ENCODE peak calls at places on chromosomes 6 and 20, in ten cellular contexts. B, W, E, N, H, D, G, T, J and U are unnamed samples.

GRCh38 chr6:46329568-46329967 is 158.8 kb upstream of the ENPP5 start:
- DNase-seq in B (no peak), W (no peak), E (no peak), N (no peak), H (peak; percentile 26), D (no peak), G (no peak), T (no peak), J (no peak), U (no peak)

GRCh38 chr20:45445805-45446562 is 23.6 kb upstream of the WFDC2 start:
- DNase-seq in B (no peak), W (no peak), E (no peak), N (peak; percentile 76), H (no peak), D (no peak), G (peak; percentile 65), T (peak; percentile 66), J (no peak), U (no peak)

GRCh38 chr6:162177733-162178132 is 549.8 kb downstream of the PRKN start:
- DNase-seq in B (no peak), W (no peak), E (peak; percentile 3), N (peak; percentile 6), H (peak; percentile 20), D (no peak), G (no peak), T (no peak), J (no peak), U (no peak)

GRCh38 chr6:41713161-41713649 is 22.2 kb downstream of the TFEB start:
- DNase-seq in B (peak; percentile 49), W (peak; percentile 38), E (no peak), N (no peak), H (peak; percentile 83), D (peak; percentile 70), G (no peak), T (no peak), J (peak; percentile 54), U (no peak)

GRCh38 chr6:6461138-6461537 is 127.4 kb upstream of the LY86 start:
- DNase-seq in B (no peak), W (no peak), E (no peak), N (no peak), H (no peak), D (no peak), G (no peak), T (no peak), J (no peak), U (no peak)

GRCh38 chr6:42698217-42698616 is 24.2 kb downstream of the PRPH2 start:
- DNase-seq in B (no peak), W (no peak), E (no peak), N (no peak), H (no peak), D (no peak), G (no peak), T (no peak), J (no peak), U (no peak)

GRCh38 chr20:9884666-9885065 is 45.8 kb upstream of the PAK5 start:
- DNase-seq in B (no peak), W (no peak), E (no peak), N (no peak), H (peak; percentile 12), D (no peak), G (no peak), T (no peak), J (no peak), U (no peak)

GRCh38 chr6:109527989-109528388 is 45.0 kb upstream of the ZBTB24 start:
- DNase-seq in B (no peak), W (no peak), E (no peak), N (no peak), H (no peak), D (no peak), G (no peak), T (no peak), J (no peak), U (no peak)

GRCh38 chr6:5004373-5005037 is 668 bp upstream of the RPP40 start:
- DNase-seq in B (no peak), W (no peak), E (no peak), N (no peak), H (no peak), D (no peak), G (no peak), T (no peak), J (no peak), U (no peak)
- TF ChIP-seq CTCF in B (no peak), W (no peak), E (no peak), N (no peak), H (no peak), D (no peak), G (no peak), T (no peak), J (no peak), U (no peak)

GRCh38 chr20:35473684-35474083 is 18.3 kb downstream of the CEP250 start:
- DNase-seq in B (no peak), W (no peak), E (no peak), N (no peak), H (no peak), D (no peak), G (no peak), T (no peak), J (no peak), U (no peak)

GRCh38 chr20:35474504-35474903 is 19.1 kb downstream of the CEP250 start:
- DNase-seq in B (no peak), W (no peak), E (no peak), N (no peak), H (no peak), D (no peak), G (no peak), T (no peak), J (no peak), U (no peak)

GRCh38 chr20:35476288-35476687 is 20.9 kb downstream of the CEP250 start:
- DNase-seq in B (no peak), W (no peak), E (no peak), N (no peak), H (no peak), D (no peak), G (no peak), T (no peak), J (no peak), U (no peak)

GRCh38 chr20:35479798-35480197 is 24.4 kb downstream of the CEP250 start:
- DNase-seq in B (no peak), W (no peak), E (no peak), N (no peak), H (no peak), D (no peak), G (no peak), T (no peak), J (no peak), U (no peak)

DNA sequence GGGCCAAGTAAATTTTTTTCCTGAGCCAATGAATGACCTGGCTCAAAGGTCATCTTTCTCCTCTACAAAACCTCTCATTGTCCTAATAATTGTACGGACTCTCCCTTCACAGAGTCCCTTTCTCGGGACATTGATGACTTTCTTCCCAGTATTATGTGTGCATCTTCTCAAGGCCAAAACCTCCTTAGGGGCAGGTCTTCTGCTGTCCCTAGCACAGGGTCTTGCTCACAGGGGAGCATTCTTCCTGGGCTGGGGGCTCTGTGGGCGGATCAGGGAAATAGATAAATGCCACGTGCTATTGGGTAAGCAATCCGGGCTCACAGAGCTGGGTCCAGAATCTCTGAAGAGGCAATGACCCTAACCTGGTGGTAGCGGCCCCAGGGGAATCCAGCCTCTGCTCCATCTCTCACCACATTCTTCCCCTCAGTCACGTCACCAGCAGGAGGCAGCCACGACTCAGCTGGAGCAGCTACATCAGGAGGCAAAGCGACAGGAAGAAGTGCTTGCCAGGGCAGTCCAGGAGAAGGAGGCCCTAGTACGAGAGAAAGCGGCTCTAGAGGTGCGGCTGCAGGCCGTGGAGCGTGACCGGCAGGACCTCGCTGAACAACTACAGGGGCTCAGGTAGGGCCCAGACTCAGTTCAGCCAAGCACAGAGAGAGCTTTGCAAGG is 23.5 kb downstream of the CEP250 start:
- DNase-seq in B (no peak), W (no peak), E (no peak), N (no peak), H (no peak), D (no peak), G (peak; percentile 57), T (peak; percentile 14), J (no peak), U (no peak)
- TF ChIP-seq CTCF in B (no peak), W (no peak), E (no peak), N (no peak), H (no peak), D (no peak), G (no peak), T (peak; percentile 19), J (no peak), U (no peak)

GRCh38 chr20:57996465-57996864 is 232.0 kb downstream of the ANKRD60 start:
- DNase-seq in B (no peak), W (no peak), E (no peak), N (no peak), H (no peak), D (no peak), G (no peak), T (no peak), J (no peak), U (no peak)

GRCh38 chr20:57996936-57997629 is 231.4 kb downstream of the ANKRD60 start:
- DNase-seq in B (no peak), W (no peak), E (no peak), N (no peak), H (no peak), D (no peak), G (no peak), T (no peak), J (no peak), U (no peak)

GRCh38 chr20:57998981-57999464 is 229.4 kb downstream of the ANKRD60 start:
- DNase-seq in B (no peak), W (no peak), E (no peak), N (no peak), H (no peak), D (no peak), G (no peak), T (no peak), J (no peak), U (no peak)

GRCh38 chr20:57999465-58000111 is 228.9 kb downstream of the ANKRD60 start:
- DNase-seq in B (no peak), W (peak; percentile 40), E (no peak), N (no peak), H (no peak), D (peak; percentile 29), G (peak; percentile 50), T (no peak), J (peak; percentile 39), U (no peak)

GRCh38 chr20:57998276-57998675 is 230.2 kb downstream of the ANKRD60 start:
- DNase-seq in B (no peak), W (no peak), E (no peak), N (no peak), H (no peak), D (no peak), G (no peak), T (no peak), J (no peak), U (no peak)
- TF ChIP-seq CTCF in B (no peak), W (no peak), E (no peak), N (no peak), H (no peak), D (no peak), G (no peak), T (no peak), J (no peak), U (no peak)

GRCh38 chr6:114581293-114581692 is 238.5 kb upstream of the HS3ST5 start:
- DNase-seq in B (no peak), W (no peak), E (no peak), N (no peak), H (no peak), D (no peak), G (no peak), T (no peak), J (no peak), U (no peak)

GRCh38 chr6:114580882-114581281 is 238.1 kb upstream of the HS3ST5 start:
- DNase-seq in B (no peak), W (no peak), E (no peak), N (no peak), H (no peak), D (no peak), G (no peak), T (no peak), J (no peak), U (no peak)

GRCh38 chr6:114579486-114579885 is 236.7 kb upstream of the HS3ST5 start:
- DNase-seq in B (no peak), W (no peak), E (no peak), N (no peak), H (no peak), D (no peak), G (no peak), T (no peak), J (no peak), U (no peak)

GRCh38 chr6:114576330-114576729 is 233.5 kb upstream of the HS3ST5 start:
- DNase-seq in B (no peak), W (no peak), E (no peak), N (no peak), H (no peak), D (no peak), G (no peak), T (no peak), J (no peak), U (no peak)
- TF ChIP-seq CTCF in B (no peak), W (no peak), E (no peak), N (no peak), H (no peak), D (no peak), G (no peak), T (no peak), J (no peak), U (no peak)